ENCODE peak calls at places on chromosome 21, in eight cellular contexts. One of them, this sample, is unnamed. For H3K36me3, the result is how much of the 10 kb centered on the place peaks cover.

GRCh38 chr21:32844653-32845443 is 73.3 kb upstream of the PAXBP1 start:
- DNase-seq in BJ: peak
- DNase-seq in ascending aorta: no peak
- DNase-seq in lung: no peak
- DNase-seq in transverse colon: no peak
- DNase-seq in spleen: no peak
- DNase-seq in IMR-90: peak
- DNase-seq in pancreas: no peak
- DNase-seq in this sample: no peak

GRCh38 chr21:26421724-26422123 is 151.4 kb downstream of the CYYR1 start:
- DNase-seq in BJ: no peak
- DNase-seq in ascending aorta: no peak
- DNase-seq in lung: no peak
- DNase-seq in transverse colon: no peak
- DNase-seq in spleen: no peak
- DNase-seq in IMR-90: no peak
- DNase-seq in pancreas: no peak
- DNase-seq in this sample: no peak

GRCh38 chr21:45508607-45509565 is 33.4 kb downstream of the SLC19A1 start:
- DNase-seq in BJ: no peak
- DNase-seq in ascending aorta: no peak
- DNase-seq in lung: no peak
- DNase-seq in transverse colon: no peak
- DNase-seq in spleen: peak
- DNase-seq in IMR-90: no peak
- DNase-seq in pancreas: peak
- DNase-seq in this sample: peak

GRCh38 chr21:39022901-39023693 is 160.2 kb downstream of the PSMG1 start:
- DNase-seq in BJ: no peak
- DNase-seq in ascending aorta: no peak
- DNase-seq in lung: peak
- DNase-seq in transverse colon: no peak
- DNase-seq in spleen: peak
- DNase-seq in IMR-90: peak
- DNase-seq in pancreas: no peak
- DNase-seq in this sample: peak

GRCh38 chr21:25862596-25862995 is 127.8 kb downstream of the GABPA start:
- DNase-seq in BJ: no peak
- DNase-seq in ascending aorta: no peak
- DNase-seq in lung: no peak
- DNase-seq in transverse colon: no peak
- DNase-seq in spleen: no peak
- DNase-seq in IMR-90: peak
- DNase-seq in pancreas: no peak
- DNase-seq in this sample: no peak

GRCh38 chr21:35249636-35250035 is 200.5 kb upstream of the RUNX1 start:
- DNase-seq in BJ: no peak
- DNase-seq in ascending aorta: no peak
- DNase-seq in lung: no peak
- DNase-seq in transverse colon: no peak
- DNase-seq in spleen: no peak
- DNase-seq in IMR-90: no peak
- DNase-seq in pancreas: no peak
- DNase-seq in this sample: no peak

GRCh38 chr21:37636152-37636860 is 269.7 kb downstream of the DYRK1A start:
- DNase-seq in BJ: peak
- DNase-seq in ascending aorta: no peak
- DNase-seq in lung: no peak
- DNase-seq in transverse colon: no peak
- DNase-seq in spleen: no peak
- DNase-seq in IMR-90: peak
- DNase-seq in pancreas: no peak
- DNase-seq in this sample: no peak

GRCh38 chr21:39037807-39038405 is 145.3 kb downstream of the PSMG1 start:
- DNase-seq in BJ: no peak
- DNase-seq in ascending aorta: no peak
- DNase-seq in lung: no peak
- DNase-seq in transverse colon: no peak
- DNase-seq in spleen: no peak
- DNase-seq in IMR-90: peak
- DNase-seq in pancreas: no peak
- DNase-seq in this sample: no peak

GRCh38 chr21:33292724-33293123 is 26.6 kb downstream of the IL10RB start:
- DNase-seq in BJ: no peak
- DNase-seq in ascending aorta: no peak
- DNase-seq in lung: no peak
- DNase-seq in transverse colon: no peak
- DNase-seq in spleen: no peak
- DNase-seq in IMR-90: no peak
- DNase-seq in pancreas: no peak
- DNase-seq in this sample: no peak

GRCh38 chr21:17526771-17527170 is 13.9 kb downstream of the CXADR start:
- DNase-seq in BJ: no peak
- DNase-seq in ascending aorta: no peak
- DNase-seq in lung: no peak
- DNase-seq in transverse colon: no peak
- DNase-seq in spleen: no peak
- DNase-seq in IMR-90: no peak
- DNase-seq in pancreas: no peak
- DNase-seq in this sample: no peak
- TF ChIP-seq CTCF in BJ: no peak
- TF ChIP-seq CTCF in ascending aorta: no peak
- TF ChIP-seq CTCF in lung: no peak
- TF ChIP-seq CTCF in transverse colon: no peak
- TF ChIP-seq CTCF in spleen: no peak
- TF ChIP-seq CTCF in IMR-90: no peak
- TF ChIP-seq CTCF in pancreas: no peak
- TF ChIP-seq CTCF in this sample: no peak

GRCh38 chr21:46557919-46558392 is 46.9 kb downstream of the S100B start:
- DNase-seq in BJ: no peak
- DNase-seq in ascending aorta: no peak
- DNase-seq in lung: no peak
- DNase-seq in transverse colon: no peak
- DNase-seq in spleen: no peak
- DNase-seq in IMR-90: no peak
- DNase-seq in pancreas: peak
- DNase-seq in this sample: no peak
- H3K36me3 ChIP-seq in BJ: under half
- H3K36me3 ChIP-seq in ascending aorta: half or more
- H3K36me3 ChIP-seq in lung: under half
- H3K36me3 ChIP-seq in transverse colon: under half
- H3K36me3 ChIP-seq in spleen: half or more
- H3K36me3 ChIP-seq in IMR-90: half or more
- H3K36me3 ChIP-seq in pancreas: under half
- H3K36me3 ChIP-seq in this sample: under half

DNA sequence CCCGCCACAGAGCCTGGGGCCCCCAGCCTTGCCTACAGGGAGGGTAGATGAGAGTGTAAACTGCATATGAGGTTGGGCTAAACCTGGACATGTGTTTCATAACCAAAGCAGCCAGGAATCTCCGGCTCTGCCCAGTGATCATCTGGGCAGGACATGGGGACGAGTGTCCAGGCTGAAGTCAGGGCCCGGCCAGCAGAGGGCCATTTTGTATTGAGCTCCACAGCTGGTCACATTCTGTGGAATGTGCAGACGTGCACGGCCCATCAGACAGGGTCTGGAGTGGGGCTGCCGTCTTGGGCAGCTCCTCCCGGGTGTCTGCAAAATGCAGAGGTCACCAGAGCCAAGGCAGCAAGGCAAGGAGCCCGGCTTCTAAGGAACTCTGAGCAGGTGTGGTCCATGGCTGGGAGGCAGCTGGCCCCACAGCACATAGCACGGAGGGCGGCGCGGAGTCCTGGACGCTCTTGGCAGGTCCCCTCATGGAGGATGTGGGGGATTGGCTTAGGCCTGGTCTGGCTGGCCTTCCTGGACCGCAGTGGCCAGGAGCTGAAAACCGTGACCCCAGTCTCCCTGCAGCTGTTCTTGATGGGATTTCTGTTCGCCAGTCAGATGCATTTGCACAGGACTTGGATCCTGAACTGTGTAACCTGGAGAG is 6.3 kb downstream of the LRRC3 start:
- DNase-seq in BJ: no peak
- DNase-seq in ascending aorta: no peak
- DNase-seq in lung: no peak
- DNase-seq in transverse colon: no peak
- DNase-seq in spleen: no peak
- DNase-seq in IMR-90: no peak
- DNase-seq in pancreas: no peak
- DNase-seq in this sample: peak
- TF ChIP-seq CTCF in BJ: peak
- TF ChIP-seq CTCF in ascending aorta: no peak
- TF ChIP-seq CTCF in lung: no peak
- TF ChIP-seq CTCF in transverse colon: no peak
- TF ChIP-seq CTCF in spleen: no peak
- TF ChIP-seq CTCF in IMR-90: no peak
- TF ChIP-seq CTCF in pancreas: no peak
- TF ChIP-seq CTCF in this sample: no peak

GRCh38 chr21:41825881-41826280 is 53.3 kb downstream of the PRDM15 start:
- DNase-seq in BJ: no peak
- DNase-seq in ascending aorta: no peak
- DNase-seq in lung: no peak
- DNase-seq in transverse colon: no peak
- DNase-seq in spleen: peak
- DNase-seq in IMR-90: no peak
- DNase-seq in pancreas: no peak
- DNase-seq in this sample: no peak

GRCh38 chr21:41823166-41823565 is 56.0 kb downstream of the PRDM15 start:
- DNase-seq in BJ: no peak
- DNase-seq in ascending aorta: no peak
- DNase-seq in lung: no peak
- DNase-seq in transverse colon: no peak
- DNase-seq in spleen: peak
- DNase-seq in IMR-90: no peak
- DNase-seq in pancreas: no peak
- DNase-seq in this sample: no peak

GRCh38 chr21:41824466-41825207 is 54.5 kb downstream of the PRDM15 start:
- DNase-seq in BJ: no peak
- DNase-seq in ascending aorta: no peak
- DNase-seq in lung: no peak
- DNase-seq in transverse colon: no peak
- DNase-seq in spleen: peak
- DNase-seq in IMR-90: no peak
- DNase-seq in pancreas: no peak
- DNase-seq in this sample: no peak

GRCh38 chr21:41825216-41825615 is 53.9 kb downstream of the PRDM15 start:
- DNase-seq in BJ: no peak
- DNase-seq in ascending aorta: no peak
- DNase-seq in lung: no peak
- DNase-seq in transverse colon: no peak
- DNase-seq in spleen: peak
- DNase-seq in IMR-90: no peak
- DNase-seq in pancreas: no peak
- DNase-seq in this sample: no peak

DNA sequence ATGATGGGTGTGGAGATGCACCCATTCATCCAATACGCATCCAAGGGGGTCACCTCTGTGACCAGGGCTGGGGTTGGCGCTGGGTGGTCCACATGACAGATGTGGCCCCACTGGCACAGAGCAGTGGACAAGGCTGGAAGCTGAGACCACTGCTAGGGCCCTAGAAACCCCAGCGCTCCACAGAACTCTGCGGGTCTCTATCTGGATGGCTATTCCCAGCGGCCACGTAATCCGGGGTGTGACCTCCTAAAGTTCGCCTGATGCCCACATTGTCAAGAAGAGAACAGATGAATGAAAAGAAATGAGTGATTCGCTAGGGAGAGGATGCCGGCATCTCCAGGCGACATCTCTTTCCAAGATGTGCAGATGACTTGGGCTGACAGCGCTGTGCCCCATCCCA is 55.2 kb downstream of the PRDM15 start:
- DNase-seq in BJ: no peak
- DNase-seq in ascending aorta: no peak
- DNase-seq in lung: no peak
- DNase-seq in transverse colon: no peak
- DNase-seq in spleen: peak
- DNase-seq in IMR-90: no peak
- DNase-seq in pancreas: no peak
- DNase-seq in this sample: no peak
- H3K36me3 ChIP-seq in BJ: under half
- H3K36me3 ChIP-seq in ascending aorta: under half
- H3K36me3 ChIP-seq in lung: under half
- H3K36me3 ChIP-seq in transverse colon: under half
- H3K36me3 ChIP-seq in spleen: half or more
- H3K36me3 ChIP-seq in IMR-90: under half
- H3K36me3 ChIP-seq in pancreas: under half
- H3K36me3 ChIP-seq in this sample: under half